ENCODE peak calls at places on chromosomes 2 and 18, in nine cellular contexts. M is NCI-H774, R is T-cell, P is hepatic stellate cell, E is GM04504, Q is LoVo, N is AG10803, C is myocyte, S is MG63. O is an unnamed sample.

GRCh38 chr18:5518899-5519371 is 24.9 kb downstream of the EPB41L3 start:
- DNase-seq in M (no peak), R (no peak), P (no peak), E (no peak), Q (no peak), N (peak), C (no peak), S (no peak), O (no peak)

GRCh38 chr2:20593072-20594034 is 57.5 kb downstream of the HS1BP3 start:
- DNase-seq in M (no peak), R (no peak), P (peak), E (no peak), Q (no peak), N (no peak), C (peak), S (peak), O (no peak)

GRCh38 chr2:20590704-20591515 is 60.0 kb downstream of the HS1BP3 start:
- DNase-seq in M (no peak), R (no peak), P (no peak), E (no peak), Q (no peak), N (peak), C (peak), S (no peak), O (no peak)

GRCh38 chr2:69601179-69601612 is 42.3 kb downstream of the AAK1 start:
- DNase-seq in M (no peak), R (no peak), P (peak), E (peak), Q (peak), N (peak), C (peak), S (peak), O (no peak)

GRCh38 chr18:10490401-10491289 is 35.2 kb upstream of the NAPG start:
- DNase-seq in M (no peak), R (peak), P (no peak), E (no peak), Q (peak), N (no peak), C (peak), S (no peak), O (peak)

GRCh38 chr18:29892960-29893558 is 1149.5 kb downstream of the DSC3 start:
- DNase-seq in M (no peak), R (no peak), P (no peak), E (no peak), Q (peak), N (peak), C (peak), S (no peak), O (no peak)

GRCh38 chr2:138901530-138901929 is 121.3 kb upstream of the NXPH2 start:
- DNase-seq in M (no peak), R (no peak), P (no peak), E (no peak), Q (no peak), N (no peak), C (no peak), S (no peak), O (no peak)

GRCh38 chr2:148918554-148918953 is 43.5 kb downstream of the KIF5C start:
- DNase-seq in M (no peak), R (no peak), P (no peak), E (no peak), Q (no peak), N (no peak), C (no peak), S (no peak), O (no peak)

GRCh38 chr2:122863516-122863915 is 1108.1 kb downstream of the TSN start:
- DNase-seq in M (no peak), R (no peak), P (no peak), E (no peak), Q (no peak), N (no peak), C (no peak), S (no peak), O (no peak)

GRCh38 chr2:190266314-190266713 is 53.3 kb downstream of the HIBCH start:
- DNase-seq in M (no peak), R (no peak), P (no peak), E (no peak), Q (no peak), N (no peak), C (no peak), S (no peak), O (no peak)

GRCh38 chr18:5238371-5238758 is 41.3 kb upstream of the AKAIN1 start:
- DNase-seq in M (no peak), R (no peak), P (peak), E (peak), Q (peak), N (peak), C (peak), S (peak), O (peak)